ENCODE peak calls at places on chromosomes 3 and 15, in four cellular contexts. One of them, this sample, is unnamed.
A peak's percentile ranks its signal among the peaks of the same experiment; 100 is the strongest.

GRCh38 chr15:69026355-69026754 is 11.9 kb downstream of the NOX5 start:
- DNase-seq in K562: no peak
- DNase-seq in IMR-90: no peak
- DNase-seq in GM12878: no peak
- DNase-seq in this sample: no peak

GRCh38 chr15:46525984-46526725 is 891.3 kb downstream of the SQOR start:
- DNase-seq in K562: no peak
- DNase-seq in IMR-90: no peak
- DNase-seq in GM12878: no peak
- DNase-seq in this sample: no peak

GRCh38 chr3:145017959-145018358 is 1046.3 kb downstream of the DIPK2A start:
- DNase-seq in K562: no peak
- DNase-seq in IMR-90: peak; percentile 25
- DNase-seq in GM12878: no peak
- DNase-seq in this sample: no peak

GRCh38 chr3:30320392-30320791 is 286.0 kb upstream of the TGFBR2 start:
- DNase-seq in K562: no peak
- DNase-seq in IMR-90: no peak
- DNase-seq in GM12878: no peak
- DNase-seq in this sample: no peak

GRCh38 chr15:62600376-62600775 is 435.3 kb upstream of the C2CD4B start:
- DNase-seq in K562: no peak
- DNase-seq in IMR-90: no peak
- DNase-seq in GM12878: no peak
- DNase-seq in this sample: no peak

GRCh38 chr3:105812194-105812586 is 56.6 kb downstream of the CBLB start:
- DNase-seq in K562: no peak
- DNase-seq in IMR-90: peak; percentile 74
- DNase-seq in GM12878: no peak
- DNase-seq in this sample: no peak

GRCh38 chr3:67624078-67624477 is 30.3 kb downstream of the SUCLG2 start:
- DNase-seq in K562: no peak
- DNase-seq in IMR-90: no peak
- DNase-seq in GM12878: no peak
- DNase-seq in this sample: no peak

GRCh38 chr3:177609613-177610012 is 412.3 kb upstream of the TBL1XR1 start:
- DNase-seq in K562: no peak
- DNase-seq in IMR-90: no peak
- DNase-seq in GM12878: no peak
- DNase-seq in this sample: no peak

GRCh38 chr15:64763462-64763861 is 11.9 kb downstream of the RBPMS2 start:
- DNase-seq in K562: no peak
- DNase-seq in IMR-90: no peak
- DNase-seq in GM12878: no peak
- DNase-seq in this sample: no peak

GRCh38 chr15:93378547-93378946 is 289.5 kb upstream of the RGMA start:
- DNase-seq in K562: no peak
- DNase-seq in IMR-90: no peak
- DNase-seq in GM12878: no peak
- DNase-seq in this sample: no peak

GRCh38 chr3:105513042-105513441 is 146.3 kb downstream of the ALCAM start:
- DNase-seq in K562: no peak
- DNase-seq in IMR-90: peak; percentile 78
- DNase-seq in GM12878: no peak
- DNase-seq in this sample: no peak

GRCh38 chr15:80188293-80188692 is 35.5 kb downstream of the FAH start:
- DNase-seq in K562: no peak
- DNase-seq in IMR-90: no peak
- DNase-seq in GM12878: no peak
- DNase-seq in this sample: no peak

GRCh38 chr15:83199288-83199687 is 8.3 kb downstream of the HDGFL3 start:
- DNase-seq in K562: no peak
- DNase-seq in IMR-90: no peak
- DNase-seq in GM12878: peak; percentile 77
- DNase-seq in this sample: no peak
- TF ChIP-seq FOS in K562: no peak
- TF ChIP-seq FOS in IMR-90: no peak
- TF ChIP-seq FOS in GM12878: no peak
- TF ChIP-seq FOS in this sample: no peak

GRCh38 chr3:185988816-185989175 is 51.0 kb upstream of the TRA2B start:
- DNase-seq in K562: no peak
- DNase-seq in IMR-90: peak; percentile 23
- DNase-seq in GM12878: no peak
- DNase-seq in this sample: no peak
- TF ChIP-seq FOS in K562: no peak
- TF ChIP-seq FOS in IMR-90: no peak
- TF ChIP-seq FOS in GM12878: no peak
- TF ChIP-seq FOS in this sample: no peak

GRCh38 chr3:28136607-28137216 is 104.7 kb upstream of the CMC1 start:
- DNase-seq in K562: no peak
- DNase-seq in IMR-90: no peak
- DNase-seq in GM12878: no peak
- DNase-seq in this sample: no peak

GRCh38 chr3:28134198-28134597 is 107.2 kb upstream of the CMC1 start:
- DNase-seq in K562: no peak
- DNase-seq in IMR-90: no peak
- DNase-seq in GM12878: no peak
- DNase-seq in this sample: no peak

GRCh38 chr3:28130836-28131235 is 110.6 kb upstream of the CMC1 start:
- DNase-seq in K562: no peak
- DNase-seq in IMR-90: no peak
- DNase-seq in GM12878: no peak
- DNase-seq in this sample: no peak

GRCh38 chr3:28138047-28138446 is 103.4 kb upstream of the CMC1 start:
- DNase-seq in K562: no peak
- DNase-seq in IMR-90: no peak
- DNase-seq in GM12878: no peak
- DNase-seq in this sample: no peak

GRCh38 chr3:28134792-28135375 is 106.5 kb upstream of the CMC1 start:
- DNase-seq in K562: no peak
- DNase-seq in IMR-90: no peak
- DNase-seq in GM12878: no peak
- DNase-seq in this sample: no peak
- TF ChIP-seq FOS in K562: no peak
- TF ChIP-seq FOS in IMR-90: no peak
- TF ChIP-seq FOS in GM12878: no peak
- TF ChIP-seq FOS in this sample: no peak

GRCh38 chr3:132786890-132787289 is 64.7 kb upstream of the NPHP3 start:
- DNase-seq in K562: no peak
- DNase-seq in IMR-90: no peak
- DNase-seq in GM12878: no peak
- DNase-seq in this sample: no peak

GRCh38 chr3:132789959-132790358 is 67.8 kb upstream of the NPHP3 start:
- DNase-seq in K562: no peak
- DNase-seq in IMR-90: no peak
- DNase-seq in GM12878: no peak
- DNase-seq in this sample: no peak

GRCh38 chr3:132785292-132785691 is 63.1 kb upstream of the NPHP3 start:
- DNase-seq in K562: no peak
- DNase-seq in IMR-90: no peak
- DNase-seq in GM12878: no peak
- DNase-seq in this sample: peak; percentile 57

GRCh38 chr3:132788299-132788698 is 66.1 kb upstream of the NPHP3 start:
- DNase-seq in K562: no peak
- DNase-seq in IMR-90: peak; percentile 72
- DNase-seq in GM12878: no peak
- DNase-seq in this sample: peak; percentile 52

GRCh38 chr3:132787616-132788015 is 65.4 kb upstream of the NPHP3 start:
- DNase-seq in K562: no peak
- DNase-seq in IMR-90: no peak
- DNase-seq in GM12878: no peak
- DNase-seq in this sample: peak; percentile 4
- TF ChIP-seq FOS in K562: no peak
- TF ChIP-seq FOS in IMR-90: no peak
- TF ChIP-seq FOS in GM12878: no peak
- TF ChIP-seq FOS in this sample: no peak

GRCh38 chr3:72698154-72698917 is 149.9 kb downstream of the SHQ1 start:
- DNase-seq in K562: no peak
- DNase-seq in IMR-90: no peak
- DNase-seq in GM12878: no peak
- DNase-seq in this sample: peak; percentile 23
- TF ChIP-seq FOS in K562: no peak
- TF ChIP-seq FOS in IMR-90: no peak
- TF ChIP-seq FOS in GM12878: no peak
- TF ChIP-seq FOS in this sample: no peak

DNA sequence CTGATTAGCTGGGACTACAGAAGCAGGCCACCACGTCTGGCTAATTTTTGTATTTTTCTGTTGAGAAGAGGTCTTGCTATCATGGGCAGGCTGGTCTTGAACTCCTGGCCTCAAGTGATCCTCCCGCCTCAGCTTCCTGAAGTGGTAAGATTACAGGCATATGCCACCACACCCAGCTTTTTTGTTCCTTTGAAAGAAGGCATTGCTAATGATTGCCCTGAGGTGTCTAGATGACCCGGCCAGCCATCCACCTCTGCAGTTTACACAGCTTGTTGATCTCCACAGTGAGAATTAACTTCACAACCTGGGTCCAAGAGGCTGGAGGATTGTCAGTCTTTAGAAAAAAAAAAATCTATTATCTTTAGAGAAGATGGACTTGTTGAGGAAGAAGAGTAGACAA is 58.7 kb downstream of the SMAD3 start:
- DNase-seq in K562: no peak
- DNase-seq in IMR-90: no peak
- DNase-seq in GM12878: no peak
- DNase-seq in this sample: no peak
- TF ChIP-seq FOS in K562: no peak
- TF ChIP-seq FOS in IMR-90: no peak
- TF ChIP-seq FOS in GM12878: no peak
- TF ChIP-seq FOS in this sample: no peak

GRCh38 chr3:102083469-102083868 is 234.2 kb downstream of the NFKBIZ start:
- DNase-seq in K562: no peak
- DNase-seq in IMR-90: no peak
- DNase-seq in GM12878: no peak
- DNase-seq in this sample: no peak

GRCh38 chr3:102074951-102075350 is 225.6 kb downstream of the NFKBIZ start:
- DNase-seq in K562: no peak
- DNase-seq in IMR-90: peak; percentile 22
- DNase-seq in GM12878: no peak
- DNase-seq in this sample: no peak

GRCh38 chr3:102081587-102082289 is 232.4 kb downstream of the NFKBIZ start:
- DNase-seq in K562: no peak
- DNase-seq in IMR-90: no peak
- DNase-seq in GM12878: no peak
- DNase-seq in this sample: peak; percentile 88

GRCh38 chr3:102079809-102080197 is 230.5 kb downstream of the NFKBIZ start:
- DNase-seq in K562: no peak
- DNase-seq in IMR-90: no peak
- DNase-seq in GM12878: no peak
- DNase-seq in this sample: no peak

GRCh38 chr3:102078864-102079808 is 229.8 kb downstream of the NFKBIZ start:
- DNase-seq in K562: no peak
- DNase-seq in IMR-90: no peak
- DNase-seq in GM12878: no peak
- DNase-seq in this sample: peak; percentile 63
- TF ChIP-seq FOS in K562: no peak
- TF ChIP-seq FOS in IMR-90: no peak
- TF ChIP-seq FOS in GM12878: no peak
- TF ChIP-seq FOS in this sample: no peak

This sample was measured in endothelial cell of umbilical vein.